ENCODE peak calls at places on chromosomes 7 and 10, in four cellular contexts. Z is fibroblast of lung; G is CD4-positive, CD25-positive, alpha-beta regulatory T cell; N is right lobe of liver. R is an unnamed sample.

GRCh38 chr7:159218216-159219006 is 73.7 kb upstream of the VIPR2 start:
- DNase-seq in Z (no peak), G (no peak), N (no peak), R (no peak)

GRCh38 chr10:36766921-36767320 is 358.5 kb upstream of the ANKRD30A start:
- DNase-seq in Z (no peak), G (no peak), N (no peak), R (no peak)

GRCh38 chr7:133959505-133959904 is 167.6 kb upstream of the LRGUK start:
- DNase-seq in Z (no peak), G (no peak), N (no peak), R (no peak)

GRCh38 chr10:49647985-49648795 is 31.3 kb upstream of the C10orf53 start:
- DNase-seq in Z (no peak), G (no peak), N (no peak), R (no peak)

GRCh38 chr7:150393325-150393724 is 14.2 kb downstream of the ZNF775 start:
- DNase-seq in Z (no peak), G (no peak), N (no peak), R (no peak)

GRCh38 chr10:76504823-76505222 is 1073.4 kb downstream of the LRMDA start:
- DNase-seq in Z (no peak), G (no peak), N (no peak), R (no peak)

GRCh38 chr10:29120216-29120615 is 168.7 kb upstream of the LYZL1 start:
- DNase-seq in Z (peak; percentile 85), G (no peak), N (no peak), R (no peak)

GRCh38 chr10:46226232-46226631 is 60.6 kb upstream of the ANTXRL start:
- DNase-seq in Z (no peak), G (no peak), N (no peak), R (no peak)

GRCh38 chr7:57176928-57177635 is 44.8 kb upstream of the ZNF479 start:
- DNase-seq in Z (no peak), G (no peak), N (no peak), R (no peak)

GRCh38 chr7:5450549-5451327 is 27.1 kb upstream of the TNRC18 start:
- DNase-seq in Z (peak; percentile 37), G (peak; percentile 19), N (peak; percentile 58), R (peak; percentile 58)

GRCh38 chr7:96426027-96426426 is 104.1 kb upstream of the SLC25A13 start:
- DNase-seq in Z (peak; percentile 17), G (no peak), N (no peak), R (no peak)

GRCh38 chr10:112791447-112791846 is 158.6 kb upstream of the TCF7L2 start:
- DNase-seq in Z (no peak), G (no peak), N (no peak), R (no peak)

GRCh38 chr10:16828114-16828568 is 10.9 kb upstream of the RSU1 start:
- DNase-seq in Z (peak; percentile 74), G (peak; percentile 45), N (peak; percentile 29), R (no peak)

GRCh38 chr10:79170226-79170752 is 101.5 kb downstream of the ZMIZ1 start:
- DNase-seq in Z (no peak), G (no peak), N (no peak), R (no peak)

GRCh38 chr10:126409821-126410220 is 21.5 kb upstream of the ADAM12 start:
- DNase-seq in Z (no peak), G (no peak), N (no peak), R (no peak)

GRCh38 chr10:6671976-6672375 is 91.9 kb upstream of the PRKCQ start:
- DNase-seq in Z (no peak), G (no peak), N (no peak), R (no peak)

GRCh38 chr10:13485623-13486022 is 43.2 kb downstream of the BEND7 start:
- DNase-seq in Z (no peak), G (no peak), N (no peak), R (no peak)

GRCh38 chr7:108001759-108002725 is 919 bp downstream of the LAMB1 start:
- DNase-seq in Z (peak; percentile 34), G (no peak), N (peak; percentile 23), R (no peak)

GRCh38 chr10:84685047-84685660 is 356.8 kb downstream of the CCSER2 start:
- DNase-seq in Z (no peak), G (no peak), N (no peak), R (no peak)

GRCh38 chr7:74063646-74064045 is 20.0 kb upstream of the LIMK1 start:
- DNase-seq in Z (no peak), G (no peak), N (no peak), R (no peak)

GRCh38 chr7:74059681-74060588 is 23.7 kb upstream of the LIMK1 start:
- DNase-seq in Z (peak; percentile 17), G (no peak), N (peak; percentile 93), R (peak; percentile 65)

GRCh38 chr7:74064696-74065095 is 18.9 kb upstream of the LIMK1 start:
- DNase-seq in Z (no peak), G (no peak), N (no peak), R (peak; percentile 2)

GRCh38 chr7:74063223-74063641 is 20.4 kb upstream of the LIMK1 start:
- DNase-seq in Z (no peak), G (no peak), N (no peak), R (peak; percentile 82)

GRCh38 chr7:74061840-74062539 is 21.6 kb upstream of the LIMK1 start:
- DNase-seq in Z (peak; percentile 96), G (peak; percentile 55), N (peak; percentile 81), R (peak; percentile 88)
- H3K4me3 ChIP-seq in Z (peak overlapping the region; percentile 38), G (no peak overlapping the region), N (peak overlapping the region; percentile 14), R (peak overlapping the region; percentile 28)

GRCh38 chr10:14554843-14555205 is 219.9 kb downstream of the FAM107B start:
- DNase-seq in Z (peak; percentile 29), G (no peak), N (no peak), R (no peak)

GRCh38 chr10:14554091-14554842 is 220.4 kb downstream of the FAM107B start:
- DNase-seq in Z (peak; percentile 19), G (no peak), N (no peak), R (no peak)

GRCh38 chr10:14557573-14557972 is 217.1 kb downstream of the FAM107B start:
- DNase-seq in Z (no peak), G (no peak), N (no peak), R (no peak)

GRCh38 chr10:14556285-14556956 is 218.3 kb downstream of the FAM107B start:
- DNase-seq in Z (peak; percentile 22), G (no peak), N (no peak), R (no peak)

DNA sequence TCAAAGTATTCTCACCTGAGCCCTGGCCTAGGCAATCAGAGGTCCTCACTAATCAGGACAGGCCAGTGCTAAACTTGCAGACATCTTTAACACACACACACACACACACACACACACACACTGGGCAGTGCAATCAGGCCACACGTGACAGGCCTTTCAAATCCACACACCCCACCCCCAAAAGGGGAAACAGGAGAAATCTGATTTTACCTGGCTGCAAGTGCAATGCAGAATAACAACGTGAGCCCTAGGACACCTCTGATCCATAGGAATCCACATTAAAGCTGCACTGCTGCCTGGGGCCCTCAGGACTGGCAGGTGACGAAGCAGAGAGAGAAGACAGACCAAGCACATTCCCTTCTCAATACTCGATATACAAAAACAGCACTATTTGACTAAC is 218.9 kb downstream of the FAM107B start:
- DNase-seq in Z (no peak), G (no peak), N (no peak), R (no peak)
- H3K36me3 ChIP-seq in Z (no peaks in the 10 kb centered on the region), G (peaks cover 14% of the 10 kb centered on the region), N (no peaks in the 10 kb centered on the region), R (peaks cover 4% of the 10 kb centered on the region)

DNA sequence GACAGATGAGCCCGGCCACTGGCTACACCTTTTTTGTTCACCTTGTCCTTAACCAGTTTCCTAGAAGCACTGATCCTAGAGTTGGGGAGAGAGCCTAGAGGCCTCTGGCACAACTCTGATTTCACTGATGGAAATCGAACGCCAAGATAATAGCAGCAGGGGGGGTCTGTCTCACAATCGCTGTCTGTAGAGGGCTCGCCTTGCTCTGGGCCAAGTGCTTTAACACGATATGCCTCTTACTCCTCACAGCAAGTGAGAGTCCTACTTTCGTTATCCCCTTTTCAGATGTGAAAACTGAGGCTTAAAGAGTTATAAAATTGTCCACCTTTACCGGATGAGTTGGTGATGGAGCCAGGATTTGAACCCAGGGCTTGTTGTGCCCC is 487 bp downstream of the RASSF4 start:
- DNase-seq in Z (no peak), G (no peak), N (no peak), R (no peak)
- H3K4me1 ChIP-seq in Z (peaks cover 10% of the 10 kb centered on the region), G (peaks cover 18% of the 10 kb centered on the region), N (peaks cover 60% of the 10 kb centered on the region), R (peaks cover 71% of the 10 kb centered on the region)

GRCh38 chr7:101201695-101202602 is 1.1 kb upstream of the MOGAT3 start:
- DNase-seq in Z (no peak), G (no peak), N (peak; percentile 77), R (no peak)
- H3K4me3 ChIP-seq in Z (no peak overlapping the region), G (no peak overlapping the region), N (peak overlapping the region; percentile 45), R (no peak overlapping the region)

GRCh38 chr10:66519616-66520015 is 406.2 kb upstream of the LRRTM3 start:
- DNase-seq in Z (no peak), G (no peak), N (no peak), R (no peak)
- H3K36me3 ChIP-seq in Z (no peaks in the 10 kb centered on the region), G (no peaks in the 10 kb centered on the region), N (no peaks in the 10 kb centered on the region), R (no peaks in the 10 kb centered on the region)

R was measured in left lung.